ENCODE peak calls at places on chromosomes 1 and 21, in six cellular contexts. M, L, Z, A, W and V are unnamed samples.

GRCh38 chr1:33407750-33408436 is 23.0 kb downstream of the PHC2 start:
- DNase-seq in M (no peak), L (no peak), Z (no peak), A (no peak), W (no peak), V (no peak)

GRCh38 chr1:24888061-24888970 is 41.8 kb downstream of the RUNX3 start:
- DNase-seq in M (no peak), L (no peak), Z (no peak), A (peak; percentile 33), W (no peak), V (no peak)

GRCh38 chr1:8165595-8166360 is 139.7 kb upstream of the ERRFI1 start:
- DNase-seq in M (no peak), L (no peak), Z (peak; percentile 69), A (no peak), W (no peak), V (no peak)

GRCh38 chr1:47745725-47746609 is 251.2 kb downstream of the TRABD2B start:
- DNase-seq in M (no peak), L (no peak), Z (no peak), A (no peak), W (no peak), V (no peak)

GRCh38 chr1:156464825-156465452 is 35.6 kb downstream of the MEF2D start:
- DNase-seq in M (peak; percentile 25), L (no peak), Z (no peak), A (no peak), W (no peak), V (no peak)

GRCh38 chr1:70420320-70420719 is 9.3 kb downstream of the CTH start:
- DNase-seq in M (no peak), L (no peak), Z (no peak), A (peak; percentile 46), W (no peak), V (no peak)

GRCh38 chr1:79042117-79042516 is 35.6 kb upstream of the ADGRL4 start:
- DNase-seq in M (peak; percentile 80), L (no peak), Z (no peak), A (no peak), W (no peak), V (peak; percentile 33)

GRCh38 chr1:209354111-209354839 is 229.2 kb upstream of the CAMK1G start:
- DNase-seq in M (peak; percentile 92), L (peak; percentile 81), Z (peak; percentile 91), A (peak; percentile 78), W (peak; percentile 93), V (peak; percentile 83)

GRCh38 chr1:230309646-230310177 is 116.4 kb downstream of the PGBD5 start:
- DNase-seq in M (no peak), L (no peak), Z (no peak), A (no peak), W (no peak), V (no peak)

GRCh38 chr1:13494025-13494424 is 19.8 kb downstream of the LRRC38 start:
- DNase-seq in M (no peak), L (no peak), Z (no peak), A (no peak), W (peak; percentile 29), V (no peak)

GRCh38 chr21:45709127-45709526 is 65.6 kb downstream of the PCBP3 start:
- DNase-seq in M (peak; percentile 30), L (no peak), Z (no peak), A (no peak), W (no peak), V (no peak)

GRCh38 chr1:182699673-182700350 is 15.4 kb upstream of the RGS8 start:
- DNase-seq in M (no peak), L (peak; percentile 35), Z (peak; percentile 87), A (peak; percentile 86), W (no peak), V (no peak)

GRCh38 chr1:235246022-235246948 is 81.7 kb downstream of the ARID4B start:
- DNase-seq in M (no peak), L (no peak), Z (no peak), A (no peak), W (no peak), V (no peak)

GRCh38 chr1:203450016-203450415 is 25.6 kb upstream of the PRELP start:
- DNase-seq in M (no peak), L (no peak), Z (no peak), A (no peak), W (no peak), V (no peak)

GRCh38 chr1:157088607-157089006 is 11.0 kb downstream of the ETV3L start:
- DNase-seq in M (no peak), L (no peak), Z (no peak), A (no peak), W (no peak), V (no peak)

GRCh38 chr1:234962340-234962989 is 166.2 kb downstream of the TOMM20 start:
- DNase-seq in M (peak; percentile 100), L (no peak), Z (no peak), A (no peak), W (peak; percentile 53), V (peak; percentile 99)

GRCh38 chr1:201480231-201481003 is 11.4 kb upstream of the PHLDA3 start:
- DNase-seq in M (no peak), L (no peak), Z (peak; percentile 98), A (peak; percentile 91), W (peak; percentile 93), V (no peak)

GRCh38 chr1:80427886-80428285 is 1372.8 kb upstream of the ADGRL2 start:
- DNase-seq in M (no peak), L (no peak), Z (no peak), A (no peak), W (no peak), V (no peak)

GRCh38 chr1:229862017-229862774 is 204.8 kb upstream of the GALNT2 start:
- DNase-seq in M (no peak), L (peak; percentile 32), Z (no peak), A (no peak), W (no peak), V (peak; percentile 39)

GRCh38 chr1:156961709-156962108 is 41.3 kb downstream of the LRRC71 start:
- DNase-seq in M (no peak), L (no peak), Z (no peak), A (no peak), W (no peak), V (no peak)

GRCh38 chr1:155228096-155228427 is 19.6 kb downstream of the MTX1 start:
- DNase-seq in M (peak; percentile 58), L (no peak), Z (no peak), A (no peak), W (no peak), V (no peak)

GRCh38 chr1:115478933-115479551 is 141.0 kb upstream of the NGF start:
- DNase-seq in M (no peak), L (no peak), Z (peak; percentile 31), A (no peak), W (no peak), V (no peak)

GRCh38 chr1:165897326-165898303 is 70.2 kb downstream of the UCK2 start:
- DNase-seq in M (peak; percentile 80), L (no peak), Z (peak; percentile 12), A (no peak), W (no peak), V (peak; percentile 77)

DNA sequence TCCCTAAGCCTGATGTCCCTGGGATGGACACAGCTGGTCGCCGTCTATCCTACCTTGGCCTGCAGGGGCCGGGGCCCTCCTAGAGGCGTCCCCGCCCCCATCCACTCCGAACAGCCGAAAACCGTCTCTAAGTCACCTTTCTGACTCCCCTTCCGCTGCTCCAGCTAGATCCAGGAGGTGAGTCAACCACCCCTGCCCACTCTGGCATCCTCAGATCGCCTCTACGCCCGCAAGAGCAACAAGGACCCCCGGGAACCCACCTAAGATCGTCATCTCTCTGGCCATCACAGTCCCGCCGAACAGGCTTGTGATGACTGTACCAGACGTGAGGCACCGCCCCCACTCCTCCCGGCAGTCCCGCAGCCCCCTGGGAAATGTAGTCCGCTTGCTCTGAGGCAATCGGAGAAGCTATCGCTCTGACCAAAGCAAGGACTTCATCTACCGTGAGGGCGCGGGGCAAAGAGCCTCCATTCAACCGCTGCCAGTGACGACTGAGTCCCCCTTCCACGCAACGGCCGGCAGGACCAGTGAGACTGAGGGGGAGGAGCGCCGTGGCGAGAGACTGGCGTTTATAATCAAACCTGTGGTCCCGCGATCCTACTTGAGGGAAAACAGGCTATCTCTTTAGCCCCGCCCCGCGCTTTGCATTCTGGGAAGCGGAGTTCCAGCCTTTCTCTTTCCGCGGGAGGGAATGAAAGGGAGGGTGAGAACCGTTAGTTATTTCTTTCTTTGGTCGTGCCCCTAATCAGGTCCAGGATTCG is at the start of gene HSPA13:
- DNase-seq in M (peak; percentile 99), L (peak; percentile 99), Z (peak; percentile 100), A (peak; percentile 96), W (peak; percentile 100), V (peak; percentile 100)
- H4K91ac ChIP-seq in M (peak within 1 kb of the TSS; percentile 90), L (no peak within 1 kb of the TSS), Z (no peak within 1 kb of the TSS), A (no peak within 1 kb of the TSS), W (peak within 1 kb of the TSS; percentile 78), V (peak within 1 kb of the TSS; percentile 78)

GRCh38 chr21:39531777-39532333 is 80.1 kb downstream of the SH3BGR start:
- DNase-seq in M (no peak), L (no peak), Z (no peak), A (no peak), W (no peak), V (no peak)
- H4K91ac ChIP-seq in M (no peak overlapping the region), L (no peak overlapping the region), Z (no peak overlapping the region), A (no peak overlapping the region), W (no peak overlapping the region), V (no peak overlapping the region)

GRCh38 chr1:39759436-39759726 is 11.8 kb downstream of the OXCT2 start:
- DNase-seq in M (no peak), L (no peak), Z (no peak), A (no peak), W (no peak), V (no peak)

GRCh38 chr1:39762550-39763540 is 8.3 kb downstream of the OXCT2 start:
- DNase-seq in M (no peak), L (no peak), Z (no peak), A (no peak), W (no peak), V (no peak)

GRCh38 chr1:39760074-39761008 is 10.8 kb downstream of the OXCT2 start:
- DNase-seq in M (no peak), L (no peak), Z (no peak), A (no peak), W (no peak), V (no peak)

GRCh38 chr1:39761016-39761415 is 10.1 kb downstream of the OXCT2 start:
- DNase-seq in M (no peak), L (no peak), Z (no peak), A (no peak), W (no peak), V (no peak)

GRCh38 chr1:39761557-39762260 is 9.4 kb downstream of the OXCT2 start:
- DNase-seq in M (no peak), L (no peak), Z (no peak), A (no peak), W (no peak), V (no peak)
- H4K91ac ChIP-seq in M (no peak overlapping the region), L (no peak overlapping the region), Z (no peak overlapping the region), A (no peak overlapping the region), W (no peak overlapping the region), V (no peak overlapping the region)

GRCh38 chr1:6313382-6314265 is 52.7 kb upstream of the GPR153 start:
- DNase-seq in M (no peak), L (no peak), Z (no peak), A (no peak), W (no peak), V (no peak)

GRCh38 chr1:6308449-6308848 is 47.6 kb upstream of the GPR153 start:
- DNase-seq in M (no peak), L (no peak), Z (no peak), A (no peak), W (no peak), V (no peak)

GRCh38 chr1:6310116-6310848 is 49.4 kb upstream of the GPR153 start:
- DNase-seq in M (no peak), L (no peak), Z (no peak), A (no peak), W (no peak), V (no peak)

GRCh38 chr1:6307099-6307498 is 46.2 kb upstream of the GPR153 start:
- DNase-seq in M (peak; percentile 22), L (no peak), Z (no peak), A (no peak), W (no peak), V (no peak)

GRCh38 chr1:6309550-6309949 is 48.7 kb upstream of the GPR153 start:
- DNase-seq in M (no peak), L (no peak), Z (no peak), A (no peak), W (no peak), V (no peak)
- H4K91ac ChIP-seq in M (no peak overlapping the region), L (no peak overlapping the region), Z (no peak overlapping the region), A (no peak overlapping the region), W (no peak overlapping the region), V (no peak overlapping the region)